ENCODE peak calls at places on chromosomes 3 and 15, in nine cellular contexts. X, V, U, W, O, K, H, B and C are unnamed samples.

GRCh38 chr3:100440895-100441294 is 39.6 kb downstream of the LNP1 start:
- DNase-seq in K (no peak), B (no peak), H (no peak), O (no peak), U (no peak), X (peak), V (no peak), W (no peak), C (no peak)

GRCh38 chr3:34005886-34006285 is 207.5 kb downstream of the PDCD6IP start:
- DNase-seq in U (no peak), W (no peak), B (no peak), V (no peak), K (no peak), X (no peak), H (no peak), O (no peak), C (no peak)

GRCh38 chr3:41346698-41347097 is 147.4 kb downstream of the CTNNB1 start:
- DNase-seq in U (no peak), X (no peak), O (no peak), B (no peak), H (no peak), K (no peak), W (no peak), V (no peak), C (no peak)

GRCh38 chr3:74214286-74214685 is 400.2 kb downstream of the CNTN3 start:
- DNase-seq in X (no peak), B (no peak), U (no peak), V (no peak), W (no peak), K (no peak), H (no peak), O (no peak), C (no peak)

GRCh38 chr3:65732060-65732933 is 306.4 kb downstream of the MAGI1 start:
- DNase-seq in X (no peak), W (no peak), B (no peak), K (no peak), H (no peak), U (no peak), V (peak), O (peak), C (no peak)

GRCh38 chr3:42229942-42230688 is 35.9 kb downstream of the CCK start:
- DNase-seq in O (peak), W (no peak), V (peak), H (no peak), U (no peak), B (no peak), X (no peak), K (no peak), C (no peak)

GRCh38 chr3:190532626-190533155 is 18.8 kb downstream of the IL1RAP start:
- DNase-seq in W (no peak), O (no peak), X (no peak), B (no peak), K (no peak), V (no peak), U (no peak), H (no peak), C (no peak)

GRCh38 chr15:68352401-68353062 is 75.0 kb downstream of the FEM1B start:
- DNase-seq in W (no peak), K (no peak), B (no peak), H (peak), X (no peak), U (peak), V (peak), O (no peak), C (no peak)

GRCh38 chr15:81863157-81863556 is 182.7 kb downstream of the MEX3B start:
- DNase-seq in X (no peak), H (no peak), W (no peak), O (no peak), U (no peak), B (no peak), K (no peak), V (peak), C (no peak)

GRCh38 chr15:84953136-84953535 is 28.5 kb upstream of the PDE8A start:
- DNase-seq in H (no peak), V (no peak), K (no peak), B (no peak), X (no peak), U (no peak), W (no peak), O (no peak), C (no peak)

GRCh38 chr3:53594276-53594675 is 99.9 kb downstream of the CACNA1D start:
- DNase-seq in V (no peak), O (peak), U (no peak), K (no peak), X (no peak), B (no peak), W (no peak), H (no peak), C (no peak)